ENCODE peak calls at places on chromosomes 5 and 9, in six cellular contexts. J is esophagus squamous epithelium, D is endodermal cell, H is psoas muscle, O is right lobe of liver, C is prostate gland. I is an unnamed sample.

GRCh38 chr9:71761938-71762353 is 6.4 kb downstream of the CEMIP2 start:
- DNase-seq in C (no peak), O (no peak), J (no peak), H (no peak), D (no peak), I (no peak)

GRCh38 chr5:1054018-1054798 is 45.6 kb downstream of the NKD2 start:
- DNase-seq in C (no peak), O (no peak), J (no peak), D (no peak), H (peak; percentile 46), I (no peak)

GRCh38 chr9:19748278-19749126 is 40.3 kb downstream of the SLC24A2 start:
- DNase-seq in C (no peak), J (no peak), O (no peak), H (no peak), D (no peak), I (no peak)

GRCh38 chr9:22548625-22549024 is 102.0 kb downstream of the DMRTA1 start:
- DNase-seq in D (no peak), O (no peak), J (no peak), C (no peak), H (no peak), I (no peak)

GRCh38 chr5:55701462-55702103 is 10.5 kb downstream of the SLC38A9 start:
- DNase-seq in H (no peak), D (no peak), O (no peak), J (no peak), C (no peak), I (no peak)

GRCh38 chr5:158115468-158115867 is 256.5 kb upstream of the CLINT1 start:
- DNase-seq in D (no peak), J (no peak), H (no peak), C (no peak), O (no peak), I (no peak)

GRCh38 chr5:58544195-58544594 is 38.7 kb upstream of the RAB3C start:
- DNase-seq in C (no peak), H (no peak), O (no peak), D (no peak), J (no peak), I (no peak)

GRCh38 chr5:171157233-171157632 is 151.8 kb upstream of the TLX3 start:
- DNase-seq in D (no peak), C (no peak), H (no peak), O (no peak), J (no peak), I (no peak)

GRCh38 chr5:76402251-76402879 is 720 bp upstream of the IQGAP2 start:
- DNase-seq in D (peak; percentile 87), J (no peak), H (peak; percentile 60), C (peak; percentile 28), O (peak; percentile 62), I (no peak)

GRCh38 chr9:80885894-80886293 is 803.5 kb downstream of the TLE1 start:
- DNase-seq in H (no peak), D (peak; percentile 59), C (no peak), O (no peak), J (no peak), I (no peak)

GRCh38 chr5:139446956-139447779 is 7.8 kb upstream of the DNAJC18 start:
- DNase-seq in H (no peak), J (no peak), C (no peak), O (no peak), D (no peak), I (no peak)

GRCh38 chr5:66617991-66618768 is 22.0 kb downstream of the MAST4 start:
- DNase-seq in H (no peak), O (no peak), J (no peak), D (no peak), C (no peak), I (no peak)

GRCh38 chr9:127162046-127162445 is 39.6 kb upstream of the ANGPTL2 start:
- DNase-seq in C (no peak), H (no peak), J (no peak), D (peak; percentile 36), O (no peak), I (no peak)

GRCh38 chr9:91948061-91948422 is 2.0 kb downstream of the ROR2 start:
- DNase-seq in D (peak; percentile 76), H (no peak), O (no peak), C (peak; percentile 35), J (no peak), I (no peak)

GRCh38 chr9:136615631-136616306 is 46.9 kb upstream of the EGFL7 start:
- DNase-seq in H (no peak), D (no peak), J (no peak), O (no peak), C (no peak), I (no peak)
- H3K4me1 ChIP-seq in H (no peaks in the 10 kb centered on the region), D (no peaks in the 10 kb centered on the region), J (peaks cover 32% of the 10 kb centered on the region), O (peaks cover 5% of the 10 kb centered on the region), C (peaks cover 9% of the 10 kb centered on the region), I (peaks cover 6% of the 10 kb centered on the region)

GRCh38 chr9:3464033-3464638 is 61.7 kb downstream of the RFX3 start:
- DNase-seq in J (no peak), H (no peak), D (no peak), C (no peak), O (no peak), I (no peak)
- H3K27ac ChIP-seq in J (no peak overlapping the region), H (no peak overlapping the region), D (no peak overlapping the region), C (no peak overlapping the region), O (no peak overlapping the region), I (no peak overlapping the region)

GRCh38 chr5:180527659-180528058 is 33.5 kb downstream of the CNOT6 start:
- DNase-seq in J (no peak), C (no peak), H (no peak), D (no peak), O (no peak), I (no peak)
- H3K9me3 ChIP-seq in J (no peaks in the 10 kb centered on the region), C (no peaks in the 10 kb centered on the region), H (no peaks in the 10 kb centered on the region), D (peaks cover 38% of the 10 kb centered on the region), O (no peaks in the 10 kb centered on the region), I (no peaks in the 10 kb centered on the region)

DNA sequence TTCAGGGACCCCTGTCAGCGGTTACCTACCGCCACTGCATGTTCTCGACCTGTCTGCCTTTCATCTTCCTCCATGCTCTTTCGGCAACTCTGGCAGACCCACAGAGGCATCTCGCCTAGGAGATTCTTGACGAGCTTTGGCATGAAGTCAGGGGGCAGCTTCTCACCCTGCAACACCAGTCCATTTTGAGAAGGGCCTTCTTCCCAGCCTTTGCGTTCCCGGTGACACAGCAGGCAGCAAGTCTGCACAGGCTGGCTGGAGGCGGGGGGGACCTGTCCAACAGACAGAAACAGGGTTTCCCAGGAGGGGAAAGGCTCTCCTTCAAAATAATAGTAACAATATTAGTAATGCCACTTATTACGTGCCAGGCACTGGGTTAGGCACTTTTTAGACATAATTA is 15.5 kb downstream of the FAM193B start:
- DNase-seq in O (no peak), C (no peak), H (peak; percentile 83), J (no peak), D (no peak), I (no peak)
- H3K4me1 ChIP-seq in O (no peaks in the 10 kb centered on the region), C (peaks cover 24% of the 10 kb centered on the region), H (peaks cover 96% of the 10 kb centered on the region), J (peaks cover 21% of the 10 kb centered on the region), D (peaks cover 8% of the 10 kb centered on the region), I (peaks cover 92% of the 10 kb centered on the region)

GRCh38 chr9:134384811-134385479 is 58.7 kb downstream of the RXRA start:
- DNase-seq in D (no peak), J (no peak), C (no peak), H (no peak), O (no peak), I (no peak)
- H3K27ac ChIP-seq in D (peak overlapping the region; percentile 49), J (peak overlapping the region; percentile 96), C (no peak overlapping the region), H (peak overlapping the region; percentile 92), O (no peak overlapping the region), I (no peak overlapping the region)

DNA sequence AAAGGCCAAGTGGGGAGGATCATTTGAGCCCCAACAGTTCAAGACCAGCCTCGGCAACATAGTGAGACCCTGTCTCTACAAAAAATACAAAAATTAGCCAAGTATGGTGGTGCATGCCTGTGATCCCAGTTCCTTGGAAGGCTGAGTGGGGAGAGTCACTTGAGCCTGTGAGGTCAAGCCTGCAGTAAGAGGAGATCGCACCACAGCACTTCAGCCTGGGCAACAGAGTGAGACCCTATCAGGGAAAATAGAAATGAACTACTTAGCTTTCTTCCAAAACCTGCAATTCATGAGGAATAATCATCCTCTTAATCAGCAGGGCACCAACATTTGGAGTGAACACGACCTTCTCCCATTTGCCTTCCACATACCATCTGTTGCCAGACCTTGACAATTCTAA is 96.1 kb downstream of the OR2K2 start:
- DNase-seq in O (no peak), D (no peak), H (no peak), C (no peak), J (no peak), I (no peak)
- H3K9me3 ChIP-seq in O (no peaks in the 10 kb centered on the region), D (no peaks in the 10 kb centered on the region), H (no peaks in the 10 kb centered on the region), C (no peaks in the 10 kb centered on the region), J (no peaks in the 10 kb centered on the region), I (no peaks in the 10 kb centered on the region)

DNA sequence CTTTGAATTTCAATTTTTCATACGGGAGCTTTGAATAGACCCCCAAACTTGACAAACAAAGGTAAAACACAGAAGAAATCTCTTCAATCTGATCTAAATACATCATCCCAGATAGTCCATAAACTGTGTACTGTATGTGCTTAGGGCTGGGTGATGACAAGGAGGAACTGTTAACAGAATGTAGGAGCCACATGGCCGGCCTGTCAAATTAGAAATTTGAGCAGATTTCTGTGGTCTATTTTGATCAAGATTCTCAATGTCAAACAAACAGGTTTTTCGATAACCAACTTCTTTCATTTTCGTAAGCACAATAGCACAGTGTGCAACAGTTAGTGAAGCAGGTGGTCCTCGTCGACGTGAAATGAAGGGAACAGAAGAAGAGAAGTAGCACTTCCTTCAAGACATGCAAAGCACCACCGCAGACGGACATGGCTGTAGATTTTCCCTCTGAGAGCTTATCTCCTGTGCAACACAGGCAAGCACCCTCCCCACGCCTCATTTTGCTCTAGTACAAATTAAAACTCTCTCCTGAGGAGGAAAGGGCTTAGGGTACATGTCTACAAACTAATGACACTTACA is 252.1 kb downstream of the CRB2 start:
- DNase-seq in J (no peak), O (no peak), C (no peak), D (no peak), H (no peak), I (no peak)
- H3K4me1 ChIP-seq in J (no peaks in the 10 kb centered on the region), O (no peaks in the 10 kb centered on the region), C (no peaks in the 10 kb centered on the region), D (peaks cover 9% of the 10 kb centered on the region), H (no peaks in the 10 kb centered on the region), I (no peaks in the 10 kb centered on the region)

DNA sequence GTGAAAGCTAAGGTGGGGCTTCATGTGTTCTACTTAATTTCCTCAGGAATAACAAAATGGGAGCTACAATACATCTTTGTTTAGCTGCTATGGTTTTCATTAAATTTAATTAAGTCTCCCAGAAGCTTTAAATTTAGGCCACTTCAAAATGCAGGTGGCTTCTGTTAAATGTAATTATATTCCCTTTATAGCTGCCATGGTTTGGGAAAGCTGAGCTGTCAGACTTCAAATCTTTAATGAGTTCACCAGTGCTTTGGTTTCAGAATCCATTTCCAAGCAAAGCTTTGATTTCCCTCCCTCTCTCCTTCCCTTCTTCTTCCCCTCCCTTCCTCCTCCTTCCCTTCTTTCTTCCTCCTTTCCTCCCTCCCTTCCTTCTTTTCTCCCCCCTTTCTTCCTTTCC is 58.4 kb upstream of the FAM170A start:
- DNase-seq in H (no peak), D (no peak), J (no peak), C (no peak), O (no peak), I (no peak)
- H3K27ac ChIP-seq in H (no peak overlapping the region), D (no peak overlapping the region), J (no peak overlapping the region), C (no peak overlapping the region), O (no peak overlapping the region), I (no peak overlapping the region)

GRCh38 chr5:54445691-54446090 is 9.8 kb upstream of the HSPB3 start:
- DNase-seq in O (no peak), H (no peak), J (no peak), D (no peak), C (no peak), I (no peak)
- H3K9me3 ChIP-seq in O (no peaks in the 10 kb centered on the region), H (no peaks in the 10 kb centered on the region), J (no peaks in the 10 kb centered on the region), D (peaks cover 7% of the 10 kb centered on the region), C (no peaks in the 10 kb centered on the region), I (no peaks in the 10 kb centered on the region)

I was measured in thoracic aorta.